ENCODE peak calls at places on chromosomes 5 and 9, in four cellular contexts. F, Q, B and V are unnamed samples.

GRCh38 chr5:149379177-149379761 is at the start of gene IL17B:
- DNase-seq in F (no peak), Q (no peak), B (no peak), V (no peak)

GRCh38 chr9:121557581-121558422 is 58.2 kb upstream of the GGTA1 start:
- DNase-seq in F (no peak), Q (peak; percentile 55), B (peak; percentile 97), V (no peak)

GRCh38 chr5:55226934-55227737 is at the start of gene MCIDAS:
- DNase-seq in F (peak; percentile 29), Q (no peak), B (peak; percentile 25), V (peak; percentile 21)

GRCh38 chr5:1464096-1464446 is 18.8 kb upstream of the SLC6A3 start:
- DNase-seq in F (no peak), Q (peak; percentile 9), B (no peak), V (no peak)

GRCh38 chr5:139246394-139246793 is 47.1 kb upstream of the MATR3 start:
- DNase-seq in F (no peak), Q (no peak), B (peak; percentile 48), V (peak; percentile 1)

GRCh38 chr9:17906204-17906840 is 327.5 kb downstream of the SH3GL2 start:
- DNase-seq in F (no peak), Q (peak; percentile 29), B (no peak), V (no peak)

GRCh38 chr5:1515921-1516571 is 7.7 kb downstream of the LPCAT1 start:
- DNase-seq in F (no peak), Q (peak; percentile 9), B (peak; percentile 45), V (no peak)

GRCh38 chr5:42950466-42951168 is 89.5 kb downstream of the ANXA2R start:
- DNase-seq in F (peak; percentile 66), Q (peak; percentile 36), B (peak; percentile 100), V (peak; percentile 62)

GRCh38 chr5:115847290-115847689 is 5.6 kb downstream of the AP3S1 start:
- DNase-seq in F (no peak), Q (no peak), B (no peak), V (no peak)

GRCh38 chr5:128084228-128085167 is 932 bp downstream of the SLC12A2 start:
- DNase-seq in F (peak; percentile 46), Q (peak; percentile 53), B (peak; percentile 52), V (peak; percentile 13)

GRCh38 chr9:4144869-4145268 is 155.0 kb downstream of the GLIS3 start:
- DNase-seq in F (no peak), Q (no peak), B (peak; percentile 27), V (no peak)

GRCh38 chr5:172659909-172660628 is 19.0 kb downstream of the NEURL1B start:
- DNase-seq in F (no peak), Q (peak; percentile 78), B (peak; percentile 91), V (no peak)

GRCh38 chr9:18185196-18185595 is 288.8 kb upstream of the ADAMTSL1 start:
- DNase-seq in F (no peak), Q (no peak), B (no peak), V (no peak)

GRCh38 chr5:32707394-32707997 is 3.6 kb upstream of the NPR3 start:
- DNase-seq in F (no peak), Q (no peak), B (peak; percentile 34), V (no peak)

GRCh38 chr9:7479300-7479699 is 320.3 kb downstream of the DMAC1 start:
- DNase-seq in F (no peak), Q (no peak), B (no peak), V (no peak)

GRCh38 chr5:134466241-134467069 is 54.8 kb upstream of the CDKN2AIPNL start:
- DNase-seq in F (peak; percentile 39), Q (peak; percentile 98), B (peak; percentile 73), V (peak; percentile 49)

GRCh38 chr9:13139641-13140171 is 139.8 kb downstream of the MPDZ start:
- DNase-seq in F (no peak), Q (no peak), B (peak; percentile 91), V (no peak)

GRCh38 chr9:127528407-127529251 is 77.3 kb downstream of the LRSAM1 start:
- DNase-seq in F (no peak), Q (no peak), B (no peak), V (no peak)

GRCh38 chr9:122954253-122954691 is 13.5 kb downstream of the RABGAP1 start:
- DNase-seq in F (no peak), Q (no peak), B (peak; percentile 76), V (no peak)

GRCh38 chr5:151178372-151178771 is 20.8 kb upstream of the ANXA6 start:
- DNase-seq in F (no peak), Q (no peak), B (no peak), V (no peak)

GRCh38 chr5:1488882-1489680 is 34.7 kb downstream of the LPCAT1 start:
- DNase-seq in F (no peak), Q (no peak), B (peak; percentile 71), V (no peak)

GRCh38 chr9:80127920-80128319 is 556.2 kb downstream of the TLE4 start:
- DNase-seq in F (no peak), Q (no peak), B (peak; percentile 59), V (no peak)

GRCh38 chr9:4821994-4822544 is 29.3 kb downstream of the RCL1 start:
- DNase-seq in F (no peak), Q (no peak), B (no peak), V (no peak)

GRCh38 chr9:37511006-37511714 is 25.4 kb downstream of the POLR1E start:
- DNase-seq in F (no peak), Q (no peak), B (no peak), V (no peak)

GRCh38 chr9:105359899-105360298 is 87.9 kb upstream of the FSD1L start:
- DNase-seq in F (no peak), Q (no peak), B (peak; percentile 95), V (no peak)

GRCh38 chr5:85843535-85843934 is 774.2 kb upstream of the COX7C start:
- DNase-seq in F (no peak), Q (no peak), B (no peak), V (no peak)

GRCh38 chr5:63070001-63070400 is 491.4 kb downstream of the LRRC70 start:
- DNase-seq in F (no peak), Q (no peak), B (no peak), V (no peak)

GRCh38 chr5:151002250-151002649 is 18.1 kb upstream of the GPX3 start:
- DNase-seq in F (no peak), Q (no peak), B (peak; percentile 16), V (no peak)

GRCh38 chr5:158640581-158640980 is 459.1 kb downstream of the EBF1 start:
- DNase-seq in F (no peak), Q (no peak), B (peak; percentile 41), V (no peak)

DNA sequence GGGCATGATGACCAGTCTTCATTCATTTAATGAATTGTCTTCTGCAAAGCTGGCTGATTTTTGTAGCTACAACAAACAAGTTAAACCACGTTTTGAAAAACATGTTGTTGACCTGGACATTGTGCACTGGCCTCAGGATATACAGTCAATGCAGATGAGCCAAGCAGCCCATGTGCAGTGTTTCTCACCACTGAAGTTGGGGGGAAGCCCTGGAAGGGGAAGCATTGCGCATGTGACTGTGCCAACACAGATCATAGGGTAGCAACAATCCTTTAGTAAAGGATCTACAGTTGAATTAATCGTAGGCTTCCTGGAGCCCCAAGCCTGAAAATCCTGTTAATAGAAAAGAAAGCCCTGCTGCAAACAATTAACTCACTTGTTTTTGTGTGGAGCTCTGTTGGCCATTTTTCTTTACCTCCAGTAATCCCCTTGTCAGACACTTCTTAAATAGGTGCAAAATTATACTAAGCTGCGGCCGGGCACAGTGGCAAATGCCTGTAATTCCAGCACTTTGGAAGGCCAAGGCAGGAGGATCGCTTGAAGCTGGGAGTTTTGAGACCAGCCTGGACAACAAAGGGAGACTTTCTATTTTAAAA is 87.9 kb downstream of the INIP start:
- DNase-seq in F (no peak), Q (no peak), B (no peak), V (no peak)
- H3K27ac ChIP-seq in F (no peak overlapping the region), Q (no peak overlapping the region), B (no peak overlapping the region), V (no peak overlapping the region)

GRCh38 chr5:170501931-170502330 is 1.9 kb upstream of the KCNIP1 start:
- DNase-seq in F (no peak), Q (no peak), B (no peak), V (no peak)
- H3K27me3 ChIP-seq in F (peaks cover 11% of the 10 kb centered on the region), Q (no peaks in the 10 kb centered on the region), B (no peaks in the 10 kb centered on the region), V (peaks cover 39% of the 10 kb centered on the region)

GRCh38 chr5:84364043-84364442 is 20.6 kb downstream of the EDIL3 start:
- DNase-seq in F (no peak), Q (no peak), B (peak; percentile 81), V (no peak)

GRCh38 chr5:84362061-84362720 is 22.5 kb downstream of the EDIL3 start:
- DNase-seq in F (no peak), Q (no peak), B (peak; percentile 34), V (no peak)

GRCh38 chr5:84360056-84360455 is 24.6 kb downstream of the EDIL3 start:
- DNase-seq in F (no peak), Q (no peak), B (no peak), V (no peak)

DNA sequence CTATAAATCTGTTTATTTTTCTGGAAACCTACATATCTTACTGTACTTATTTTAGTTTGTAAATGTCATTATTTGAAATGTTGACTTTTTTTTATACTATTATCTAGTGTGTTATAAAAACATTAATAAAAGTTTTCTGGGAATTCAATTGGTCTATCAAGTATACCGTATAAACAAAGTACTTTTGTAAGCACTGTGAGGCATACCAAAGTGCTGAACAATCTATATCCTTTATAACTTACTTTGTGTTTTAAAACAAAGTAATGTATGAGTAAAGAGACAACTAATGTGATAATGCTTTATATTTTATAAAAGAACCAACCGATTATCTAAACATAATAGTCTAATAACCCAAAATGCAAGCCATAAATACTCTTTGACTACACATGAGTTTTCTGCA is 23.1 kb downstream of the EDIL3 start:
- DNase-seq in F (no peak), Q (no peak), B (peak; percentile 38), V (no peak)
- H3K27ac ChIP-seq in F (no peak overlapping the region), Q (no peak overlapping the region), B (no peak overlapping the region), V (no peak overlapping the region)

DNA sequence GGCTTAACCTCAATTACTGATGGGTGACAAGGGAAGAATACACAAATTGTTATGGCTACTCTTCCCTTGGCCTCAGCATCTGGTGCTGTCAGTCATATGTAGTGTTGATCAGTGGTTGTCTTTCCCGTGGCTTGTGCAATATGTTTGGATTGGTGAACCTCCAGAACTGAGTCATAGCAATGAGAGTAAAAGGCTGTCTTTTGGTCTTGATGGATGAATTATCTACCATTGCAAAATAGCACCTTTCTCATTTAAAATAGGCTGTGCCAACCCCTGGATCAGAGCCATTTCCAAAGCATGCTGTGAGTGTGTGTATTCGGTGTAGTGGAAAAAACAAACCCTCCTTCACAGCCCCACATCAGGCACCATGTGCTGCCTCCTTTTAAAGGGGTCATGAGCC is 14.6 kb upstream of the F2R start:
- DNase-seq in F (no peak), Q (no peak), B (peak; percentile 86), V (no peak)
- H3K27me3 ChIP-seq in F (no peaks in the 10 kb centered on the region), Q (no peaks in the 10 kb centered on the region), B (no peaks in the 10 kb centered on the region), V (no peaks in the 10 kb centered on the region)

GRCh38 chr9:134933076-134933659 is 15.5 kb upstream of the FCN1 start:
- DNase-seq in F (no peak), Q (no peak), B (no peak), V (no peak)
- H3K27ac ChIP-seq in F (no peak overlapping the region), Q (no peak overlapping the region), B (no peak overlapping the region), V (no peak overlapping the region)